ENCODE peak calls at places on chromosomes 1 and 21, in four cellular contexts. J, X, V and F are unnamed samples.

GRCh38 chr21:41709965-41710822 is 56.7 kb downstream of the RIPK4 start:
- DNase-seq in J (no peak), X (no peak), V (no peak), F (no peak)

GRCh38 chr1:213779228-213779627 is 208.5 kb upstream of the PROX1 start:
- DNase-seq in J (no peak), X (peak; percentile 1), V (no peak), F (peak; percentile 5)

GRCh38 chr1:204584699-204585372 is 68.6 kb downstream of the MDM4 start:
- DNase-seq in J (no peak), X (no peak), V (no peak), F (no peak)

GRCh38 chr21:31268090-31268489 is 76.0 kb downstream of the TIAM1 start:
- DNase-seq in J (no peak), X (no peak), V (no peak), F (no peak)

GRCh38 chr1:171081220-171081993 is 9.3 kb upstream of the FMO3 start:
- DNase-seq in J (no peak), X (peak; percentile 15), V (no peak), F (peak; percentile 7)

GRCh38 chr1:11499825-11500331 is 20.9 kb downstream of the DISP3 start:
- DNase-seq in J (no peak), X (no peak), V (no peak), F (no peak)

GRCh38 chr1:52306227-52307006 is 59.6 kb downstream of the CC2D1B start:
- DNase-seq in J (no peak), X (no peak), V (no peak), F (no peak)

GRCh38 chr1:171954386-171954785 is 113.1 kb downstream of the DNM3 start:
- DNase-seq in J (no peak), X (no peak), V (no peak), F (no peak)

GRCh38 chr1:35894183-35894582 is 11.2 kb downstream of the AGO1 start:
- DNase-seq in J (peak; percentile 74), X (no peak), V (no peak), F (no peak)

GRCh38 chr1:28510350-28511223 is 4.7 kb downstream of the RCC1 start:
- DNase-seq in J (no peak), X (no peak), V (peak; percentile 80), F (no peak)

GRCh38 chr1:4268262-4268889 is 368.3 kb upstream of the C1orf174 start:
- DNase-seq in J (no peak), X (no peak), V (no peak), F (no peak)

GRCh38 chr1:4270651-4271337 is 370.7 kb upstream of the C1orf174 start:
- DNase-seq in J (no peak), X (no peak), V (no peak), F (no peak)

GRCh38 chr1:4267381-4268261 is 367.5 kb upstream of the C1orf174 start:
- DNase-seq in J (no peak), X (no peak), V (no peak), F (peak; percentile 35)

GRCh38 chr1:4271338-4271998 is 371.4 kb upstream of the C1orf174 start:
- DNase-seq in J (no peak), X (no peak), V (no peak), F (no peak)

GRCh38 chr1:4268890-4269286 is 368.8 kb upstream of the C1orf174 start:
- DNase-seq in J (no peak), X (no peak), V (no peak), F (no peak)
- H3K9me3 ChIP-seq in J (no peaks in the 10 kb centered on the region), X (no peaks in the 10 kb centered on the region), V (no peaks in the 10 kb centered on the region), F (no peaks in the 10 kb centered on the region)

GRCh38 chr1:180551997-180552396 is 6.8 kb upstream of the OVAAL start:
- DNase-seq in J (peak; percentile 29), X (no peak), V (no peak), F (no peak)

GRCh38 chr1:180544050-180544449 is 14.7 kb upstream of the OVAAL start:
- DNase-seq in J (no peak), X (no peak), V (no peak), F (no peak)

GRCh38 chr1:180545991-180546390 is 12.8 kb upstream of the OVAAL start:
- DNase-seq in J (no peak), X (no peak), V (no peak), F (no peak)

GRCh38 chr1:180548686-180549326 is 10.0 kb upstream of the OVAAL start:
- DNase-seq in J (no peak), X (no peak), V (no peak), F (no peak)
- TF ChIP-seq REST in J (no peak), X (no peak), V (no peak), F (no peak)

DNA sequence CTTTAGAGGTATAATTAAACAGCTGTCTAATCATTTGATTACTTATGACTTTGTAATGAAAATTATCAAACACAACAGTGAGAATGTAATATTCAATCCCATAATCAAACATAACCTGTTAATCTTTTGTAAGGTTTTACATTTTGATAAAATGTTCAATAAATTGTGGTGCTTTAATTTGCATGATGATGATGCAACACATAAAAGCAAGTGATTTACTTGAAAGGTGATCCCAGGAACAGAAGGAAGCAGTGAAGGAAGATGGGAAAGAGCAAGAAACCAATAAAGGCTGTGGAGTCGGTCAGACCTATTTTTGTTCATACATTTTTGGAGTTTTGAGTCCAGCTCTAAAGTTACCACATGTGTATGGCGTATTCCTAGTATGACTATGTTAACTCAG is 29.6 kb downstream of the ZNF695 start:
- DNase-seq in J (no peak), X (no peak), V (no peak), F (no peak)
- H3K9me3 ChIP-seq in J (peaks cover 27% of the 10 kb centered on the region), X (peaks cover 31% of the 10 kb centered on the region), V (peaks cover 80% of the 10 kb centered on the region), F (peaks cover 64% of the 10 kb centered on the region)

GRCh38 chr1:26169669-26170471 is at the start of gene ZNF593:
- DNase-seq in J (peak; percentile 99), X (peak; percentile 86), V (peak; percentile 61), F (peak; percentile 85)
- TF ChIP-seq REST in J (peak; percentile 61), X (no peak), V (no peak), F (no peak)

DNA sequence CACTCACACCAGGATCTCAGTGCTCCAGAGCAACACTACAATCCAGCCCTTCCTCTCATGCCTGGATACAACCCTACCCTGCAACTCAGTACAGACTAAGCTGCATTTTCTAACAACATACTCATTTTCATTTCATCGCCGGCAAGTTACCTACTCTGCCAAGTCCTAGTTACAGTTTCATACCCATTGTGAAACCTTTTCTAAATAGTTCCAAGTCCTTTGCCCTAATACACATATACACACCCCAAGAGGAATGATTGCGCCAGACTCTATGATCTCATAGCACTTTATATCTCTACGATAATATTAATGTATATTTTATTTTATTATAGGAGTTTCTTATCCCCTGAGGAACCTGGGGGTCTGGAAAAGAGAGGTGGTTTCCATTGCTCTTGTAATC is 122.4 kb downstream of the LMX1A start:
- DNase-seq in J (no peak), X (no peak), V (no peak), F (no peak)
- H3K9me3 ChIP-seq in J (no peaks in the 10 kb centered on the region), X (no peaks in the 10 kb centered on the region), V (no peaks in the 10 kb centered on the region), F (no peaks in the 10 kb centered on the region)

GRCh38 chr1:31677401-31677800 is 26.4 kb downstream of the COL16A1 start:
- DNase-seq in J (no peak), X (no peak), V (no peak), F (no peak)
- TF ChIP-seq REST in J (no peak), X (no peak), V (no peak), F (no peak)